ENCODE peak calls at places on chromosomes 11 and 22, in five cellular contexts. G is IMR-90, R is fibroblast of lung, P is fibroblast of mammary gland, E is mammary epithelial cell. T is an unnamed sample.

GRCh38 chr11:6251120-6251733 is 8.4 kb upstream of the CCKBR start:
- DNase-seq in E (peak; percentile 56), P (peak; percentile 68), R (peak; percentile 51), G (peak; percentile 75), T (peak; percentile 16)

GRCh38 chr11:69487391-69487790 is 5.9 kb downstream of the LINC01488 start:
- DNase-seq in G (no peak), P (no peak), E (no peak), R (no peak), T (no peak)

GRCh38 chr11:10778217-10778970 is 27.3 kb downstream of the CTR9 start:
- DNase-seq in R (peak; percentile 86), E (no peak), P (peak; percentile 98), G (peak; percentile 95), T (peak; percentile 10)

GRCh38 chr11:44899959-44900358 is 50.7 kb downstream of the TP53I11 start:
- DNase-seq in R (peak; percentile 75), G (peak; percentile 71), E (peak; percentile 39), P (peak; percentile 79), T (peak; percentile 16)

GRCh38 chr11:2151500-2152257 is 9.3 kb downstream of the INS start:
- DNase-seq in E (peak; percentile 36), R (peak; percentile 43), P (peak; percentile 62), G (peak; percentile 54), T (no peak)

GRCh38 chr22:39392341-39392948 is 7.1 kb upstream of the TAB1 start:
- DNase-seq in R (no peak), E (no peak), P (no peak), G (no peak), T (no peak)

GRCh38 chr22:39292561-39293074 is 26.8 kb downstream of the RPL3 start:
- DNase-seq in E (peak; percentile 96), P (peak; percentile 87), R (peak; percentile 96), G (peak; percentile 92), T (peak; percentile 56)

GRCh38 chr11:121086866-121087265 is 14.2 kb upstream of the TECTA start:
- DNase-seq in P (no peak), R (peak; percentile 16), G (peak; percentile 19), E (no peak), T (no peak)

GRCh38 chr22:41762980-41763779 is 37.3 kb upstream of the CCDC134 start:
- DNase-seq in G (no peak), P (no peak), R (no peak), E (peak; percentile 63), T (no peak)

GRCh38 chr11:36101466-36101865 is 157.6 kb downstream of the LDLRAD3 start:
- DNase-seq in G (no peak), P (no peak), E (no peak), R (no peak), T (no peak)

GRCh38 chr11:69598147-69598546 is 42.8 kb upstream of the CCND1 start:
- DNase-seq in G (no peak), E (no peak), P (peak; percentile 14), R (no peak), T (no peak)

GRCh38 chr22:47515384-47516125 is 753.1 kb downstream of the TBC1D22A start:
- DNase-seq in E (no peak), P (no peak), G (no peak), R (no peak), T (no peak)

GRCh38 chr11:134760307-134760706 is 348.3 kb upstream of the B3GAT1 start:
- DNase-seq in E (no peak), G (no peak), P (no peak), R (no peak), T (no peak)

GRCh38 chr11:115132829-115133228 is 371.4 kb downstream of the CADM1 start:
- DNase-seq in G (no peak), R (no peak), P (no peak), E (no peak), T (no peak)
- TF ChIP-seq CTCF in G (no peak), R (no peak), P (no peak), E (peak; percentile 55), T (no peak)

GRCh38 chr11:131739243-131739882 is 368.9 kb downstream of the NTM start:
- DNase-seq in P (no peak), R (no peak), E (no peak), G (peak; percentile 40), T (no peak)

GRCh38 chr11:131734871-131735270 is 364.5 kb downstream of the NTM start:
- DNase-seq in E (no peak), R (no peak), P (no peak), G (no peak), T (no peak)

DNA sequence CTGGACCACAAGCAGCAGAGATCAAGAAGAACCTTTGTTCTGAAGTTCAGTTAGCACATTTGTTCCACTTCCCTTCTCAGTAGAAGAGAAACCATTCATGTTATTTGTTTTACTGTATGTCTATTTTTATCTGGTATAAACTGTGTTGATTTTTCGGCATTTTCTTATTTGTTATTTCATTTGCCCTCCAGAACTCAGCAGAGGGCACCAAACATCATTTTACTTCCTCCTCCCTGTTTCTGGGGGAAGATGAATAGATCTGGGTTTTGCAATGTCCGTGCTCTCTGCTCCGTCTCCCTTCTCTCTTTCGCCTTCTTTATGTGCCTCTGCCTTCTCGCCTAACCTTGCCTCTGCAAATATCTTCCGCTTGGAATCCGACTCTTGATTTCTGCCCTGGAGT is 366.9 kb downstream of the NTM start:
- DNase-seq in G (no peak), E (no peak), R (no peak), P (no peak), T (no peak)
- TF ChIP-seq CTCF in G (no peak), E (no peak), R (peak; percentile 27), P (peak; percentile 15), T (peak; percentile 20)

GRCh38 chr11:26276798-26277424 is 55.0 kb upstream of the ANO3 start:
- DNase-seq in E (peak; percentile 35), R (peak; percentile 53), P (peak; percentile 82), G (peak; percentile 71), T (peak; percentile 38)

GRCh38 chr11:26283852-26284421 is 48.0 kb upstream of the ANO3 start:
- DNase-seq in R (no peak), P (peak; percentile 4), E (no peak), G (no peak), T (no peak)

GRCh38 chr11:26278354-26278753 is 53.6 kb upstream of the ANO3 start:
- DNase-seq in E (no peak), G (no peak), R (no peak), P (no peak), T (no peak)
- TF ChIP-seq CTCF in E (no peak), G (no peak), R (no peak), P (no peak), T (no peak)

GRCh38 chr22:30274061-30274812 is 7.6 kb upstream of the OSM start:
- DNase-seq in G (no peak), E (no peak), R (no peak), P (no peak), T (no peak)
- TF ChIP-seq CTCF in G (no peak), E (no peak), R (no peak), P (no peak), T (no peak)

GRCh38 chr11:21933095-21933494 is 259.8 kb upstream of the ANO5 start:
- DNase-seq in G (no peak), E (no peak), P (no peak), R (no peak), T (no peak)
- TF ChIP-seq CTCF in G (no peak), E (peak; percentile 34), P (peak; percentile 29), R (no peak), T (no peak)

DNA sequence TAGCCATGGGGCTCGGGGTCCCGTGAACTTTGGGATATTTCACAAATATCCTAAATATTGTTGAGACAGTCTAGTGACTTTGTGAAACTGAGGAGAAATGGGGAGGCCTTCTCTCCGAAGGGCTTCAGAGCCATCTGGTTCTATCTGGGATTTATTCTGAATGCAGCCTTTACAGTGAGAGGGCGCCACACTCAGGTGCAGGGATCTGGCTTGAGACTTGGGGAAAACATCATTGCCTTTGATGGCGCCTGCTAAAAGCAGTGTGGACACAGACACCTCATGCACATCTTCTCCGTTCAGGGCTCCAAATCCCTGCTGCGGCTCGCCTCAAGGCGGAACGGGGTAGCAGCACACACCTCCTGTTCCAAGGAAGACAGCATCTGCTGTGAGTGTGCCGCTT is 37.2 kb upstream of the OLFML1 start:
- DNase-seq in P (no peak), E (no peak), G (no peak), R (no peak), T (no peak)
- TF ChIP-seq CTCF in P (no peak), E (no peak), G (no peak), R (no peak), T (no peak)

DNA sequence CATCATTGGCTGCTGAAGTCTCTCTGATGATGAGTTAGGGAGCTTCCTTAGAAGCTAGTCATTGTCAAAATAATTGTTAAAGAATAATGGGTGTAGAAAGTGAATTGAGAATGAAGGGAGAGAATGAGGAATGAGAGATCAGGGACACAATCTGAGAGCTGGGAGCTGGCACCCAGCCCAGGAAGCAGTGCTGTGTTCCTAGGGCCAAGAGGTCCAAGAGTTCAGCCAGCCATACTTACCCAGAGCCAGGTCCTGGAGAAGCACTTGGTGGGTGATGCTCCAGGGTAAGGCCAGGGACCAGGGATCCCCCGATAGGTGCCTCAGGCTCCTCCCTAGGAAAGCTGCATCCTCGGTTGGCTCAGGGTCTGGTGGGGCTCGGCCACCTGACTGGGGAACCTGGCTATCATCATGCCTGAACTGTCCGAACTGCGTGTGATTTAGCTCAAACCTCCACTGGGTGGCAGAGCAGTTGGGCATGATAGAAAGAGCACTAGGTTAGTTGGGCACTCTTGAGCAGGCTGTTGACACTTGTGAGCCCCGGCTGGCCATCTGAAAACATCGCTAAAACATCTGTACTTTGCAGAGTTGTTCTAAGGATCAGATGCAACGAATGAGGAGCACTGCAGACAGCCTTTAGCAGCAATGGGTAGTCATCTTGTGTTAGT is 123.9 kb upstream of the NCAM1 start:
- DNase-seq in R (no peak), G (no peak), E (no peak), P (no peak), T (no peak)
- TF ChIP-seq CTCF in R (no peak), G (no peak), E (peak; percentile 29), P (no peak), T (no peak)

GRCh38 chr11:118263694-118264567 is at the start of gene MPZL2:
- DNase-seq in R (no peak), P (no peak), E (peak; percentile 98), G (no peak), T (no peak)
- TF ChIP-seq CTCF in R (no peak), P (no peak), E (peak; percentile 39), G (no peak), T (no peak)

DNA sequence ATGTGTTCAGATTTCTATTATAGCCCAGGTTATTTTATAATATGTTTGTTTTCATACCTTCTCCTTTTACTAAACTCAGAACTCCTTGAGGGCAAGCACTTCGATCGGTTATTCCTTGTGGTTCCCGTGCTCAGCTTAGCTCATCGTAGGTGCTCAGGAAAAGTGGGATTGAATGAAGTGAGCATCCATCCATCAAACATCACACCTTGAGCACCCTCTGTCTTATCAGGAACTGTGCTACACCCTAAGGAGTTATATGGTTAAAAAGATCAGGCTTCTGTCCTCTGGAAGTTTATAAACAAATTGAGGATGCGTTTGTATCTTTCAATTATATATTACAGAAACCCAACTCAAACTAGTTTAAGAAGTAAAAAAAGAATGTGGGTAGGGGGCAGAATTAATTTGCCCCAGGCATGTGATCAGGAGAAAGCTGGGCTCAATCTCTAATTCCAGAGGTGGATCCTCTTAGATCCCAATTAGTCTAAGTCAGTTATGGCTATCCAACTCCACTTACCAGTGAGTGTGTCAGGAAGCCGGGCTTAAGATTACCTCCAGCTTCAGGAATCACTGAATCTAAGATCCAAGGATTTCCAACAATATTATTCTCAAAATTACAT is 59.9 kb upstream of the RRAS2 start:
- DNase-seq in P (peak; percentile 45), G (peak; percentile 25), E (no peak), R (no peak), T (no peak)
- TF ChIP-seq CTCF in P (peak; percentile 40), G (peak; percentile 44), E (peak; percentile 78), R (peak; percentile 34), T (peak; percentile 18)